ENCODE peak calls at places on chromosome 13, in eight cellular contexts. W is lower lobe of right lung, L is progenitor cell of endocrine pancreas, H is AG08395, U is EH, Q is islet precursor cell, Z is hepatic stellate cell, G is A549. A is an unnamed sample.

GRCh38 chr13:113884821-113885220 is 20.9 kb upstream of the GAS6 start:
- DNase-seq in Z (no peak), W (no peak), H (no peak), U (no peak), L (no peak), G (no peak), Q (peak), A (no peak)

GRCh38 chr13:71087006-71087405 is 780.0 kb downstream of the DACH1 start:
- DNase-seq in G (no peak), H (no peak), U (no peak), Z (no peak), Q (no peak), W (no peak), L (no peak), A (no peak)

GRCh38 chr13:40343550-40344269 is 322.7 kb downstream of the FOXO1 start:
- DNase-seq in U (no peak), W (no peak), Q (no peak), G (no peak), H (no peak), L (no peak), Z (no peak), A (no peak)

GRCh38 chr13:78020861-78021260 is 102.2 kb upstream of the EDNRB start:
- DNase-seq in U (no peak), H (no peak), Q (peak), Z (no peak), G (no peak), W (no peak), L (no peak), A (no peak)

GRCh38 chr13:112965103-112965502 is 3.9 kb upstream of the MCF2L start:
- DNase-seq in Q (no peak), W (no peak), U (no peak), Z (no peak), G (no peak), L (no peak), H (no peak), A (no peak)

GRCh38 chr13:104648291-104648690 is 1582.1 kb upstream of the SLC10A2 start:
- DNase-seq in H (no peak), U (no peak), L (no peak), Q (no peak), W (no peak), Z (no peak), G (no peak), A (peak)

GRCh38 chr13:28059214-28059613 is 41.2 kb downstream of the FLT3 start:
- DNase-seq in Z (no peak), W (no peak), G (peak), H (peak), L (no peak), U (peak), Q (peak), A (no peak)

GRCh38 chr13:19794552-19795143 is 11.9 kb upstream of the PSPC1 start:
- DNase-seq in U (no peak), L (peak), Q (peak), G (no peak), W (no peak), Z (no peak), H (no peak), A (no peak)

GRCh38 chr13:110014719-110015118 is 228.3 kb upstream of the IRS2 start:
- DNase-seq in G (peak), L (no peak), H (no peak), Z (no peak), U (no peak), W (no peak), Q (no peak), A (no peak)

GRCh38 chr13:77265336-77265735 is 61.6 kb downstream of the MYCBP2 start:
- DNase-seq in W (no peak), H (no peak), Z (no peak), Q (no peak), G (no peak), U (no peak), L (no peak), A (no peak)

GRCh38 chr13:26307701-26308100 is 53.8 kb downstream of the CDK8 start:
- DNase-seq in Q (no peak), G (no peak), U (no peak), W (no peak), H (no peak), Z (no peak), L (no peak), A (no peak)

GRCh38 chr13:24038405-24038804 is 122.1 kb upstream of the SPATA13 start:
- DNase-seq in H (no peak), Q (peak), G (no peak), W (no peak), U (peak), L (no peak), Z (no peak), A (no peak)

GRCh38 chr13:99658266-99658991 is 157.2 kb downstream of the TM9SF2 start:
- DNase-seq in Z (peak), W (peak), H (peak), G (peak), Q (peak), U (peak), L (peak), A (no peak)

GRCh38 chr13:112097770-112098169 is 30.8 kb downstream of the SOX1 start:
- DNase-seq in Q (no peak), H (no peak), Z (no peak), W (no peak), U (no peak), L (no peak), G (no peak), A (no peak)

GRCh38 chr13:44307255-44307654 is 66.4 kb upstream of the SERP2 start:
- DNase-seq in H (no peak), W (no peak), G (peak), U (no peak), Z (no peak), Q (no peak), L (no peak), A (no peak)

GRCh38 chr13:61358599-61358998 is 57.0 kb downstream of the PCDH20 start:
- DNase-seq in Q (no peak), Z (no peak), U (no peak), L (no peak), G (no peak), W (no peak), H (no peak), A (no peak)

GRCh38 chr13:76832258-76832988 is 53.8 kb downstream of the KCTD12 start:
- DNase-seq in W (no peak), U (no peak), Q (no peak), G (no peak), Z (no peak), H (no peak), L (no peak), A (no peak)

GRCh38 chr13:37068962-37069361 is 9.5 kb upstream of the SUPT20H start:
- DNase-seq in G (peak), W (no peak), U (peak), H (no peak), Z (no peak), L (no peak), Q (no peak), A (no peak)

GRCh38 chr13:43805681-43806128 is 18.9 kb upstream of the ENOX1 start:
- DNase-seq in Z (no peak), U (peak), Q (no peak), W (no peak), H (no peak), L (no peak), G (peak), A (no peak)

GRCh38 chr13:20525144-20525600 is 485 bp downstream of the CRYL1 start:
- DNase-seq in U (peak), L (no peak), H (no peak), Z (peak), Q (peak), W (peak), G (no peak), A (no peak)

GRCh38 chr13:74661851-74662250 is 527.6 kb upstream of the KLF12 start:
- DNase-seq in G (no peak), Q (no peak), H (peak), W (no peak), Z (no peak), U (peak), L (no peak), A (no peak)

GRCh38 chr13:20528451-20528850 is 2.8 kb upstream of the CRYL1 start:
- DNase-seq in H (no peak), U (no peak), Q (no peak), W (no peak), Z (no peak), L (no peak), G (no peak), A (no peak)

GRCh38 chr13:104321756-104322155 is 1255.5 kb upstream of the SLC10A2 start:
- DNase-seq in L (no peak), H (no peak), G (no peak), Z (no peak), W (no peak), U (no peak), Q (no peak), A (no peak)

GRCh38 chr13:46654956-46655726 is 102.2 kb downstream of the LRCH1 start:
- DNase-seq in U (peak), Q (no peak), W (no peak), Z (no peak), G (no peak), L (no peak), H (no peak), A (no peak)

GRCh38 chr13:114131581-114132418 is 623 bp downstream of the RASA3 start:
- DNase-seq in Q (no peak), Z (peak), U (peak), G (peak), H (no peak), L (peak), W (peak), A (peak)

GRCh38 chr13:40483601-40484000 is 182.8 kb downstream of the FOXO1 start:
- DNase-seq in L (no peak), U (no peak), Z (no peak), Q (no peak), H (no peak), G (no peak), W (no peak), A (peak)

GRCh38 chr13:112783135-112783945 is 93.5 kb downstream of the ATP11A start:
- DNase-seq in L (no peak), W (peak), Z (no peak), H (peak), U (peak), G (no peak), Q (peak), A (no peak)

GRCh38 chr13:40043759-40044158 is 388.3 kb downstream of the COG6 start:
- DNase-seq in L (no peak), W (no peak), U (no peak), Q (no peak), H (no peak), G (no peak), Z (no peak), A (no peak)